ENCODE peak calls at places on chromosomes 4 and X, in six cellular contexts. N is mesendoderm, E is mesenchymal stem cell, F is H1, J is IMR-90, T is H9. L is an unnamed sample.
A peak's percentile ranks its signal among the peaks of the same experiment; 100 is the strongest.

GRCh38 chr4:73707918-73708577 is 32.3 kb upstream of the CXCL8 start:
- DNase-seq in J (peak; percentile 95), T (no peak), E (peak; percentile 93), F (no peak), N (peak; percentile 86), L (no peak)

GRCh38 chr4:152851226-152851625 is 71.5 kb downstream of the ARFIP1 start:
- DNase-seq in J (no peak), F (no peak), T (no peak), N (no peak), E (no peak), L (no peak)

GRCh38 chrX:42546800-42547199 is 231.2 kb downstream of the PPP1R2C start:
- DNase-seq in F (no peak), N (no peak), J (no peak), E (no peak), T (no peak), L (no peak)

GRCh38 chr4:98476891-98477290 is 181.5 kb downstream of the TSPAN5 start:
- DNase-seq in N (no peak), J (no peak), F (no peak), T (no peak), E (no peak), L (no peak)

GRCh38 chrX:129777218-129777768 is 2.5 kb upstream of the SASH3 start:
- DNase-seq in F (no peak), N (no peak), J (no peak), T (no peak), E (no peak), L (no peak)

GRCh38 chrX:2577844-2578444 is 77.2 kb upstream of the DHRSX start:
- DNase-seq in F (no peak), J (no peak), T (no peak), E (no peak), N (no peak), L (no peak)

GRCh38 chrX:17822351-17822750 is 38.7 kb downstream of the RAI2 start:
- DNase-seq in E (no peak), N (no peak), T (no peak), J (no peak), F (no peak), L (no peak)

GRCh38 chrX:49988128-49988527 is 65.7 kb downstream of the CLCN5 start:
- DNase-seq in N (no peak), T (no peak), J (no peak), F (no peak), E (no peak), L (no peak)

GRCh38 chr4:10584042-10584441 is 100.5 kb downstream of the CLNK start:
- DNase-seq in J (peak; percentile 87), T (no peak), E (peak; percentile 92), F (no peak), N (no peak), L (no peak)

GRCh38 chrX:100098660-100099375 is 311.3 kb downstream of the PCDH19 start:
- DNase-seq in E (no peak), J (no peak), F (no peak), T (no peak), N (peak; percentile 60), L (no peak)

GRCh38 chr4:1979477-1980196 is 29.1 kb downstream of the NELFA start:
- DNase-seq in T (peak; percentile 22), F (no peak), E (no peak), N (no peak), J (no peak), L (no peak)

GRCh38 chrX:46837543-46838481 is 969 bp downstream of the RP2 start:
- DNase-seq in J (peak; percentile 46), T (no peak), F (no peak), E (peak; percentile 63), N (no peak), L (no peak)

GRCh38 chrX:150977411-150978162 is 5.5 kb upstream of the HMGB3 start:
- DNase-seq in T (no peak), F (no peak), J (no peak), E (no peak), N (no peak), L (no peak)

GRCh38 chrX:8192276-8192675 is 21.2 kb upstream of the VCX2 start:
- DNase-seq in J (no peak), F (no peak), T (no peak), N (no peak), E (no peak), L (no peak)

GRCh38 chrX:12567857-12568256 is 223.4 kb upstream of the PRPS2 start:
- DNase-seq in T (no peak), F (no peak), J (peak; percentile 13), E (no peak), N (no peak), L (no peak)

GRCh38 chr4:124321370-124321769 is 391.2 kb downstream of the ANKRD50 start:
- DNase-seq in E (peak; percentile 26), F (no peak), T (no peak), N (peak; percentile 36), J (peak; percentile 17), L (no peak)

GRCh38 chr4:63708661-63709060 is 700.6 kb downstream of the TECRL start:
- DNase-seq in N (no peak), T (no peak), F (no peak), J (no peak), E (no peak), L (no peak)

GRCh38 chrX:111164728-111165127 is 68.7 kb downstream of the PAK3 start:
- DNase-seq in T (no peak), E (peak; percentile 15), N (peak; percentile 0), J (peak; percentile 2), F (no peak), L (no peak)

GRCh38 chrX:131816551-131817136 is 206.5 kb upstream of the STK26 start:
- DNase-seq in E (no peak), N (no peak), T (no peak), F (no peak), J (peak; percentile 74), L (no peak)

GRCh38 chr4:107500551-107500950 is 219.5 kb downstream of the PAPSS1 start:
- DNase-seq in E (no peak), N (peak; percentile 26), T (no peak), J (no peak), F (no peak), L (no peak)

GRCh38 chr4:145609494-145610427 is 9.4 kb upstream of the MMAA start:
- DNase-seq in J (peak; percentile 77), N (peak; percentile 76), T (peak; percentile 55), F (peak; percentile 76), E (peak; percentile 79), L (peak; percentile 45)

GRCh38 chr4:76670631-76671030 is 227.3 kb downstream of the SOWAHB start:
- DNase-seq in J (no peak), T (no peak), F (no peak), E (no peak), N (no peak), L (no peak)

GRCh38 chr4:24093446-24093845 is 203.6 kb upstream of the PPARGC1A start:
- DNase-seq in F (no peak), N (no peak), J (no peak), T (no peak), E (no peak), L (no peak)

GRCh38 chr4:136124251-136124745 is 1408.0 kb downstream of the PCDH18 start:
- DNase-seq in F (no peak), E (no peak), J (no peak), T (no peak), N (no peak), L (peak; percentile 32)

GRCh38 chr4:157204634-157205244 is 15.8 kb upstream of the GRIA2 start:
- DNase-seq in E (no peak), N (peak; percentile 63), T (peak; percentile 86), J (peak; percentile 1), F (peak; percentile 82), L (no peak)

GRCh38 chr4:5952286-5953002 is 59.6 kb upstream of the CRMP1 start:
- DNase-seq in N (no peak), F (no peak), J (no peak), E (no peak), T (no peak), L (no peak)

DNA sequence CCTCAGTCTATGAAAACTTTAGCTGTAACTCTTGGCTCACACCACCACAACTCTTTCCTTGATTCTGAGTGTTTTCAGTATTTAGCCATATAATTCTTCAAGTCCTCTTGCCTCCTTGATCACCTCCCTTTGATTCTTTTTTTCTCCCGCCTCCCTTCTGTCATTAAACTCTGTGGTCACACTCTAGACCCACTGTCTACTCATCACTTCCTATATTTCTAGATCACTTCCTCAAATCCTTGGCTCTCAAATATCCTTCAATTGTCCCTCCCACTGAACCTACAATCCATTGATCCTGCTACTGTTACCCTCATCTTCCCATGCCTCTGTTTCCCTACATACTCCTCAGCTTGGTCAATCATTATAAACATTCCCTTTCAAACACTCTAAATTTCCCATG is 12.4 kb upstream of the CXXC4 start:
- DNase-seq in E (no peak), T (no peak), N (no peak), F (no peak), J (no peak), L (no peak)
- H2BK5ac ChIP-seq in E (no peak overlapping the region), T (no peak overlapping the region), N (no peak overlapping the region), F (no peak overlapping the region), J (no peak overlapping the region), L (no peak overlapping the region)

GRCh38 chr4:139902328-139903217 is 237.0 kb downstream of the MGST2 start:
- DNase-seq in J (peak; percentile 20), F (no peak), T (no peak), E (no peak), N (no peak), L (no peak)

GRCh38 chr4:139905489-139905888 is 239.9 kb downstream of the MGST2 start:
- DNase-seq in N (no peak), E (no peak), F (no peak), T (no peak), J (no peak), L (no peak)

GRCh38 chr4:139901516-139902327 is 236.1 kb downstream of the MGST2 start:
- DNase-seq in F (no peak), T (no peak), J (peak; percentile 44), N (peak; percentile 87), E (peak; percentile 43), L (no peak)

GRCh38 chr4:139903845-139904244 is 238.2 kb downstream of the MGST2 start:
- DNase-seq in T (no peak), N (no peak), E (no peak), F (no peak), J (peak; percentile 49), L (no peak)

GRCh38 chr4:139904406-139904805 is 238.8 kb downstream of the MGST2 start:
- DNase-seq in N (no peak), E (no peak), F (no peak), T (no peak), J (no peak), L (no peak)
- H3K18ac ChIP-seq in N (no peak overlapping the region), E (no peak overlapping the region), F (no peak overlapping the region), T (no peak overlapping the region), J (no peak overlapping the region), L (no peak overlapping the region)

GRCh38 chr4:4195354-4195753 is 31.4 kb downstream of the OTOP1 start:
- DNase-seq in F (no peak), E (no peak), J (no peak), N (no peak), T (no peak), L (no peak)
- H2BK15ac ChIP-seq in F (no peak overlapping the region), E (no peak overlapping the region), J (no peak overlapping the region), N (no peak overlapping the region), T (no peak overlapping the region), L (no peak overlapping the region)

GRCh38 chrX:51802917-51803688 is 59.9 kb downstream of the GSPT2 start:
- DNase-seq in E (peak; percentile 50), T (peak; percentile 81), F (peak; percentile 58), N (peak; percentile 93), J (peak; percentile 67), L (peak; percentile 12)
- H2BK5ac ChIP-seq in E (no peak overlapping the region), T (peak overlapping the region; percentile 95), F (peak overlapping the region; percentile 98), N (peak overlapping the region; percentile 43), J (peak overlapping the region; percentile 7), L (no peak overlapping the region)

L was measured in neuronal stem cell.